ENCODE peak calls at places on chromosomes 4 and X, in nine cellular contexts. One of them, this sample, is unnamed.

GRCh38 chr4:101337688-101338087 is 9.6 kb downstream of the PPP3CA start:
- DNase-seq in colonic mucosa: no peak
- DNase-seq in GM12865: no peak
- DNase-seq in AG04450: no peak
- DNase-seq in coronary artery: no peak
- DNase-seq in HFFc6: peak; percentile 73
- DNase-seq in NCI-H748 treated with DMSO at 0.1 percent for 48 hours: no peak
- DNase-seq in nephron progenitor cell: no peak
- DNase-seq in AG08396: peak; percentile 46
- DNase-seq in this sample: no peak

GRCh38 chr4:3291411-3291968 is 1.3 kb upstream of the RGS12 start:
- DNase-seq in NCI-H748 treated with DMSO at 0.1 percent for 48 hours: no peak
- DNase-seq in colonic mucosa: peak; percentile 73
- DNase-seq in HFFc6: no peak
- DNase-seq in coronary artery: no peak
- DNase-seq in AG04450: no peak
- DNase-seq in GM12865: no peak
- DNase-seq in AG08396: no peak
- DNase-seq in nephron progenitor cell: no peak
- DNase-seq in this sample: peak; percentile 73

GRCh38 chr4:148786699-148787098 is 344.5 kb upstream of the NR3C2 start:
- DNase-seq in HFFc6: no peak
- DNase-seq in coronary artery: no peak
- DNase-seq in AG08396: no peak
- DNase-seq in nephron progenitor cell: no peak
- DNase-seq in colonic mucosa: peak; percentile 50
- DNase-seq in GM12865: no peak
- DNase-seq in AG04450: no peak
- DNase-seq in NCI-H748 treated with DMSO at 0.1 percent for 48 hours: no peak
- DNase-seq in this sample: no peak

GRCh38 chr4:39526810-39527295 is 386 bp downstream of the UGDH start:
- DNase-seq in AG04450: no peak
- DNase-seq in colonic mucosa: no peak
- DNase-seq in nephron progenitor cell: no peak
- DNase-seq in NCI-H748 treated with DMSO at 0.1 percent for 48 hours: no peak
- DNase-seq in coronary artery: no peak
- DNase-seq in HFFc6: no peak
- DNase-seq in AG08396: peak; percentile 20
- DNase-seq in GM12865: peak; percentile 42
- DNase-seq in this sample: no peak

GRCh38 chr4:32226201-32226600 is 1506.0 kb downstream of the PCDH7 start:
- DNase-seq in HFFc6: no peak
- DNase-seq in nephron progenitor cell: no peak
- DNase-seq in coronary artery: no peak
- DNase-seq in AG08396: no peak
- DNase-seq in GM12865: no peak
- DNase-seq in NCI-H748 treated with DMSO at 0.1 percent for 48 hours: no peak
- DNase-seq in AG04450: no peak
- DNase-seq in colonic mucosa: no peak
- DNase-seq in this sample: no peak

GRCh38 chrX:136711147-136711546 is 63.2 kb downstream of the CD40LG start:
- DNase-seq in nephron progenitor cell: peak; percentile 15
- DNase-seq in HFFc6: peak; percentile 27
- DNase-seq in AG04450: no peak
- DNase-seq in coronary artery: no peak
- DNase-seq in NCI-H748 treated with DMSO at 0.1 percent for 48 hours: no peak
- DNase-seq in colonic mucosa: peak; percentile 27
- DNase-seq in GM12865: peak; percentile 53
- DNase-seq in AG08396: no peak
- DNase-seq in this sample: no peak

GRCh38 chr4:76384052-76384451 is 36.9 kb downstream of the CCDC158 start:
- DNase-seq in GM12865: no peak
- DNase-seq in NCI-H748 treated with DMSO at 0.1 percent for 48 hours: no peak
- DNase-seq in coronary artery: no peak
- DNase-seq in nephron progenitor cell: no peak
- DNase-seq in AG04450: no peak
- DNase-seq in HFFc6: peak; percentile 8
- DNase-seq in AG08396: no peak
- DNase-seq in colonic mucosa: no peak
- DNase-seq in this sample: no peak

GRCh38 chr4:26861434-26862186 is 969 bp downstream of the STIM2 start:
- DNase-seq in coronary artery: peak; percentile 84
- DNase-seq in nephron progenitor cell: peak; percentile 55
- DNase-seq in AG04450: no peak
- DNase-seq in colonic mucosa: peak; percentile 78
- DNase-seq in NCI-H748 treated with DMSO at 0.1 percent for 48 hours: peak; percentile 49
- DNase-seq in HFFc6: peak; percentile 48
- DNase-seq in AG08396: peak; percentile 53
- DNase-seq in GM12865: peak; percentile 90
- DNase-seq in this sample: peak; percentile 86

GRCh38 chrX:9656277-9656676 is 109.4 kb downstream of the GPR143 start:
- DNase-seq in AG04450: no peak
- DNase-seq in GM12865: peak; percentile 41
- DNase-seq in HFFc6: no peak
- DNase-seq in colonic mucosa: no peak
- DNase-seq in nephron progenitor cell: peak; percentile 8
- DNase-seq in coronary artery: no peak
- DNase-seq in AG08396: no peak
- DNase-seq in NCI-H748 treated with DMSO at 0.1 percent for 48 hours: peak; percentile 52
- DNase-seq in this sample: no peak

GRCh38 chrX:47129879-47130358 is 14.6 kb downstream of the NDUFB11 start:
- DNase-seq in GM12865: no peak
- DNase-seq in NCI-H748 treated with DMSO at 0.1 percent for 48 hours: no peak
- DNase-seq in HFFc6: no peak
- DNase-seq in AG04450: no peak
- DNase-seq in colonic mucosa: no peak
- DNase-seq in coronary artery: no peak
- DNase-seq in nephron progenitor cell: no peak
- DNase-seq in AG08396: no peak
- DNase-seq in this sample: no peak

GRCh38 chr4:98627883-98628282 is 30.5 kb downstream of the TSPAN5 start:
- DNase-seq in nephron progenitor cell: no peak
- DNase-seq in GM12865: no peak
- DNase-seq in coronary artery: no peak
- DNase-seq in HFFc6: peak; percentile 68
- DNase-seq in NCI-H748 treated with DMSO at 0.1 percent for 48 hours: no peak
- DNase-seq in AG04450: peak; percentile 42
- DNase-seq in AG08396: peak; percentile 37
- DNase-seq in colonic mucosa: no peak
- DNase-seq in this sample: no peak

GRCh38 chr4:139189417-139189749 is 12.4 kb upstream of the ELF2 start:
- DNase-seq in NCI-H748 treated with DMSO at 0.1 percent for 48 hours: no peak
- DNase-seq in HFFc6: no peak
- DNase-seq in nephron progenitor cell: no peak
- DNase-seq in GM12865: no peak
- DNase-seq in coronary artery: no peak
- DNase-seq in colonic mucosa: no peak
- DNase-seq in AG04450: no peak
- DNase-seq in AG08396: no peak
- DNase-seq in this sample: no peak

GRCh38 chr4:121551881-121552280 is 144.9 kb downstream of the ANXA5 start:
- DNase-seq in colonic mucosa: no peak
- DNase-seq in GM12865: no peak
- DNase-seq in HFFc6: no peak
- DNase-seq in coronary artery: no peak
- DNase-seq in AG08396: no peak
- DNase-seq in AG04450: no peak
- DNase-seq in NCI-H748 treated with DMSO at 0.1 percent for 48 hours: no peak
- DNase-seq in nephron progenitor cell: no peak
- DNase-seq in this sample: no peak

GRCh38 chr4:10605746-10606482 is 78.7 kb downstream of the CLNK start:
- DNase-seq in colonic mucosa: no peak
- DNase-seq in HFFc6: peak; percentile 83
- DNase-seq in GM12865: no peak
- DNase-seq in AG04450: peak; percentile 42
- DNase-seq in NCI-H748 treated with DMSO at 0.1 percent for 48 hours: no peak
- DNase-seq in nephron progenitor cell: no peak
- DNase-seq in coronary artery: no peak
- DNase-seq in AG08396: no peak
- DNase-seq in this sample: no peak

GRCh38 chrX:77519765-77520164 is 72.6 kb downstream of the FGF16 start:
- DNase-seq in colonic mucosa: no peak
- DNase-seq in HFFc6: no peak
- DNase-seq in AG08396: no peak
- DNase-seq in GM12865: no peak
- DNase-seq in NCI-H748 treated with DMSO at 0.1 percent for 48 hours: no peak
- DNase-seq in coronary artery: no peak
- DNase-seq in nephron progenitor cell: no peak
- DNase-seq in AG04450: no peak
- DNase-seq in this sample: no peak

GRCh38 chr4:31234494-31234893 is 514.3 kb downstream of the PCDH7 start:
- DNase-seq in AG04450: no peak
- DNase-seq in colonic mucosa: no peak
- DNase-seq in AG08396: no peak
- DNase-seq in nephron progenitor cell: no peak
- DNase-seq in coronary artery: no peak
- DNase-seq in HFFc6: no peak
- DNase-seq in NCI-H748 treated with DMSO at 0.1 percent for 48 hours: no peak
- DNase-seq in GM12865: peak; percentile 51
- DNase-seq in this sample: no peak

GRCh38 chrX:132651411-132652086 is 162.7 kb upstream of the MBNL3 start:
- DNase-seq in AG08396: no peak
- DNase-seq in GM12865: no peak
- DNase-seq in colonic mucosa: no peak
- DNase-seq in NCI-H748 treated with DMSO at 0.1 percent for 48 hours: no peak
- DNase-seq in nephron progenitor cell: no peak
- DNase-seq in HFFc6: no peak
- DNase-seq in AG04450: no peak
- DNase-seq in coronary artery: no peak
- DNase-seq in this sample: no peak

GRCh38 chrX:134692990-134693389 is 34.7 kb upstream of the PLAC1 start:
- DNase-seq in colonic mucosa: no peak
- DNase-seq in AG08396: no peak
- DNase-seq in coronary artery: no peak
- DNase-seq in HFFc6: peak; percentile 28
- DNase-seq in NCI-H748 treated with DMSO at 0.1 percent for 48 hours: no peak
- DNase-seq in GM12865: no peak
- DNase-seq in nephron progenitor cell: no peak
- DNase-seq in AG04450: no peak
- DNase-seq in this sample: no peak

GRCh38 chr4:53914313-53915016 is 149.9 kb downstream of the CHIC2 start:
- DNase-seq in colonic mucosa: no peak
- DNase-seq in coronary artery: no peak
- DNase-seq in NCI-H748 treated with DMSO at 0.1 percent for 48 hours: no peak
- DNase-seq in nephron progenitor cell: no peak
- DNase-seq in HFFc6: peak; percentile 94
- DNase-seq in GM12865: no peak
- DNase-seq in AG08396: peak; percentile 60
- DNase-seq in AG04450: no peak
- DNase-seq in this sample: no peak

GRCh38 chr4:59655996-59656395 is 1544.1 kb upstream of the ADGRL3 start:
- DNase-seq in AG08396: no peak
- DNase-seq in coronary artery: no peak
- DNase-seq in GM12865: no peak
- DNase-seq in nephron progenitor cell: no peak
- DNase-seq in NCI-H748 treated with DMSO at 0.1 percent for 48 hours: no peak
- DNase-seq in colonic mucosa: no peak
- DNase-seq in AG04450: no peak
- DNase-seq in HFFc6: no peak
- DNase-seq in this sample: no peak

GRCh38 chrX:54134269-54134668 is 48.8 kb downstream of the FAM120C start:
- DNase-seq in AG04450: no peak
- DNase-seq in NCI-H748 treated with DMSO at 0.1 percent for 48 hours: no peak
- DNase-seq in HFFc6: no peak
- DNase-seq in GM12865: no peak
- DNase-seq in nephron progenitor cell: no peak
- DNase-seq in colonic mucosa: no peak
- DNase-seq in AG08396: no peak
- DNase-seq in coronary artery: no peak
- DNase-seq in this sample: no peak

GRCh38 chrX:138886769-138887168 is 175.3 kb upstream of the FGF13 start:
- DNase-seq in coronary artery: no peak
- DNase-seq in nephron progenitor cell: no peak
- DNase-seq in AG04450: no peak
- DNase-seq in NCI-H748 treated with DMSO at 0.1 percent for 48 hours: peak; percentile 12
- DNase-seq in colonic mucosa: no peak
- DNase-seq in GM12865: no peak
- DNase-seq in HFFc6: no peak
- DNase-seq in AG08396: no peak
- DNase-seq in this sample: no peak

GRCh38 chr4:80322716-80323115 is 12.8 kb upstream of the CFAP299 start:
- DNase-seq in AG08396: no peak
- DNase-seq in colonic mucosa: no peak
- DNase-seq in NCI-H748 treated with DMSO at 0.1 percent for 48 hours: peak; percentile 8
- DNase-seq in nephron progenitor cell: no peak
- DNase-seq in coronary artery: no peak
- DNase-seq in HFFc6: peak; percentile 63
- DNase-seq in AG04450: no peak
- DNase-seq in GM12865: peak; percentile 5
- DNase-seq in this sample: no peak

GRCh38 chr4:97845758-97846157 is 297.5 kb downstream of the STPG2 start:
- DNase-seq in NCI-H748 treated with DMSO at 0.1 percent for 48 hours: no peak
- DNase-seq in coronary artery: no peak
- DNase-seq in AG04450: no peak
- DNase-seq in HFFc6: no peak
- DNase-seq in AG08396: no peak
- DNase-seq in GM12865: no peak
- DNase-seq in nephron progenitor cell: no peak
- DNase-seq in colonic mucosa: no peak
- DNase-seq in this sample: no peak

GRCh38 chr4:81445196-81445595 is 26.5 kb downstream of the RASGEF1B start:
- DNase-seq in GM12865: no peak
- DNase-seq in nephron progenitor cell: no peak
- DNase-seq in HFFc6: no peak
- DNase-seq in colonic mucosa: no peak
- DNase-seq in NCI-H748 treated with DMSO at 0.1 percent for 48 hours: no peak
- DNase-seq in AG04450: no peak
- DNase-seq in coronary artery: no peak
- DNase-seq in AG08396: no peak
- DNase-seq in this sample: no peak

GRCh38 chrX:153609917-153610833 is 11.2 kb upstream of the CCNQ start:
- DNase-seq in coronary artery: no peak
- DNase-seq in AG08396: peak; percentile 74
- DNase-seq in nephron progenitor cell: peak; percentile 86
- DNase-seq in HFFc6: peak; percentile 52
- DNase-seq in NCI-H748 treated with DMSO at 0.1 percent for 48 hours: peak; percentile 46
- DNase-seq in AG04450: peak; percentile 18
- DNase-seq in GM12865: peak; percentile 70
- DNase-seq in colonic mucosa: peak; percentile 68
- DNase-seq in this sample: peak; percentile 91

GRCh38 chr4:124152130-124152529 is 560.4 kb downstream of the ANKRD50 start:
- DNase-seq in colonic mucosa: no peak
- DNase-seq in nephron progenitor cell: no peak
- DNase-seq in AG04450: no peak
- DNase-seq in AG08396: no peak
- DNase-seq in coronary artery: no peak
- DNase-seq in GM12865: no peak
- DNase-seq in HFFc6: no peak
- DNase-seq in NCI-H748 treated with DMSO at 0.1 percent for 48 hours: peak; percentile 5
- DNase-seq in this sample: no peak

GRCh38 chr4:102715057-102715456 is 45.7 kb downstream of the MANBA start:
- DNase-seq in AG08396: no peak
- DNase-seq in HFFc6: no peak
- DNase-seq in colonic mucosa: no peak
- DNase-seq in AG04450: no peak
- DNase-seq in nephron progenitor cell: no peak
- DNase-seq in NCI-H748 treated with DMSO at 0.1 percent for 48 hours: no peak
- DNase-seq in coronary artery: no peak
- DNase-seq in GM12865: peak; percentile 8
- DNase-seq in this sample: no peak

GRCh38 chr4:1541449-1542225 is 135.4 kb upstream of the NKX1-1 start:
- DNase-seq in AG04450: no peak
- DNase-seq in HFFc6: no peak
- DNase-seq in nephron progenitor cell: no peak
- DNase-seq in coronary artery: no peak
- DNase-seq in AG08396: no peak
- DNase-seq in NCI-H748 treated with DMSO at 0.1 percent for 48 hours: no peak
- DNase-seq in GM12865: no peak
- DNase-seq in colonic mucosa: no peak
- DNase-seq in this sample: no peak

GRCh38 chr4:74377714-74378113 is 12.8 kb downstream of the EREG start:
- DNase-seq in coronary artery: no peak
- DNase-seq in GM12865: no peak
- DNase-seq in HFFc6: no peak
- DNase-seq in colonic mucosa: no peak
- DNase-seq in AG08396: no peak
- DNase-seq in AG04450: no peak
- DNase-seq in nephron progenitor cell: no peak
- DNase-seq in NCI-H748 treated with DMSO at 0.1 percent for 48 hours: no peak
- DNase-seq in this sample: no peak

GRCh38 chrX:138519296-138519695 is 192.2 kb downstream of the FGF13 start:
- DNase-seq in AG08396: no peak
- DNase-seq in coronary artery: no peak
- DNase-seq in AG04450: no peak
- DNase-seq in NCI-H748 treated with DMSO at 0.1 percent for 48 hours: no peak
- DNase-seq in colonic mucosa: no peak
- DNase-seq in GM12865: no peak
- DNase-seq in nephron progenitor cell: peak; percentile 2
- DNase-seq in HFFc6: no peak
- DNase-seq in this sample: no peak

This sample was measured in osteocyte.